ENCODE peak calls at places on chromosomes 11 and 22, in nine cellular contexts. One of them, this sample, is unnamed.

GRCh38 chr22:47197735-47198500 is 435.5 kb downstream of the TBC1D22A start:
- DNase-seq in fibroblast of the aortic adventitia: no peak
- DNase-seq in GM23338: no peak
- DNase-seq in adrenal gland: peak
- DNase-seq in fibroblast of lung: no peak
- DNase-seq in astrocyte of the spinal cord: no peak
- DNase-seq in WERI-Rb-1: no peak
- DNase-seq in NB4: no peak
- DNase-seq in IMR-90: no peak
- DNase-seq in this sample: no peak

GRCh38 chr11:81010631-81011030 is 1569.8 kb upstream of the TENM4 start:
- DNase-seq in WERI-Rb-1: no peak
- DNase-seq in astrocyte of the spinal cord: no peak
- DNase-seq in fibroblast of the aortic adventitia: no peak
- DNase-seq in fibroblast of lung: no peak
- DNase-seq in NB4: no peak
- DNase-seq in GM23338: no peak
- DNase-seq in adrenal gland: no peak
- DNase-seq in IMR-90: no peak
- DNase-seq in this sample: no peak

GRCh38 chr22:46053563-46054090 is 76.7 kb upstream of the WNT7B start:
- DNase-seq in GM23338: no peak
- DNase-seq in fibroblast of lung: peak
- DNase-seq in adrenal gland: peak
- DNase-seq in NB4: no peak
- DNase-seq in astrocyte of the spinal cord: peak
- DNase-seq in WERI-Rb-1: no peak
- DNase-seq in fibroblast of the aortic adventitia: peak
- DNase-seq in IMR-90: peak
- DNase-seq in this sample: peak

GRCh38 chr11:123239371-123240150 is 44.5 kb upstream of the CLMP start:
- DNase-seq in adrenal gland: no peak
- DNase-seq in WERI-Rb-1: no peak
- DNase-seq in fibroblast of the aortic adventitia: no peak
- DNase-seq in NB4: no peak
- DNase-seq in IMR-90: peak
- DNase-seq in fibroblast of lung: no peak
- DNase-seq in astrocyte of the spinal cord: peak
- DNase-seq in GM23338: no peak
- DNase-seq in this sample: peak

GRCh38 chr22:42313804-42314581 is 43.5 kb upstream of the TCF20 start:
- DNase-seq in GM23338: peak
- DNase-seq in IMR-90: peak
- DNase-seq in adrenal gland: peak
- DNase-seq in astrocyte of the spinal cord: peak
- DNase-seq in fibroblast of the aortic adventitia: no peak
- DNase-seq in fibroblast of lung: peak
- DNase-seq in WERI-Rb-1: peak
- DNase-seq in NB4: peak
- DNase-seq in this sample: peak

GRCh38 chr11:126431401-126432064 is 76.0 kb downstream of the ST3GAL4 start:
- DNase-seq in NB4: no peak
- DNase-seq in WERI-Rb-1: no peak
- DNase-seq in IMR-90: peak
- DNase-seq in fibroblast of the aortic adventitia: peak
- DNase-seq in fibroblast of lung: peak
- DNase-seq in GM23338: no peak
- DNase-seq in adrenal gland: peak
- DNase-seq in astrocyte of the spinal cord: peak
- DNase-seq in this sample: peak

GRCh38 chr11:108825381-108825780 is 160.5 kb downstream of the DDX10 start:
- DNase-seq in fibroblast of the aortic adventitia: no peak
- DNase-seq in IMR-90: peak
- DNase-seq in fibroblast of lung: no peak
- DNase-seq in NB4: no peak
- DNase-seq in astrocyte of the spinal cord: no peak
- DNase-seq in adrenal gland: no peak
- DNase-seq in WERI-Rb-1: no peak
- DNase-seq in GM23338: no peak
- DNase-seq in this sample: no peak

GRCh38 chr11:46003647-46004046 is 81.2 kb downstream of the LARGE2 start:
- DNase-seq in WERI-Rb-1: no peak
- DNase-seq in IMR-90: peak
- DNase-seq in adrenal gland: no peak
- DNase-seq in GM23338: peak
- DNase-seq in fibroblast of lung: peak
- DNase-seq in fibroblast of the aortic adventitia: peak
- DNase-seq in astrocyte of the spinal cord: peak
- DNase-seq in NB4: peak
- DNase-seq in this sample: no peak

GRCh38 chr11:115321602-115322289 is 182.5 kb downstream of the CADM1 start:
- DNase-seq in GM23338: no peak
- DNase-seq in NB4: no peak
- DNase-seq in fibroblast of lung: peak
- DNase-seq in fibroblast of the aortic adventitia: no peak
- DNase-seq in adrenal gland: no peak
- DNase-seq in IMR-90: peak
- DNase-seq in astrocyte of the spinal cord: peak
- DNase-seq in WERI-Rb-1: no peak
- DNase-seq in this sample: no peak

GRCh38 chr11:17354070-17354924 is 2.7 kb downstream of the NCR3LG1 start:
- DNase-seq in GM23338: peak
- DNase-seq in IMR-90: peak
- DNase-seq in astrocyte of the spinal cord: peak
- DNase-seq in fibroblast of the aortic adventitia: peak
- DNase-seq in WERI-Rb-1: peak
- DNase-seq in NB4: peak
- DNase-seq in adrenal gland: peak
- DNase-seq in fibroblast of lung: peak
- DNase-seq in this sample: peak

GRCh38 chr22:49549256-49549655 is 278.4 kb downstream of the BRD1 start:
- DNase-seq in fibroblast of the aortic adventitia: no peak
- DNase-seq in fibroblast of lung: no peak
- DNase-seq in astrocyte of the spinal cord: no peak
- DNase-seq in NB4: no peak
- DNase-seq in adrenal gland: no peak
- DNase-seq in GM23338: no peak
- DNase-seq in WERI-Rb-1: no peak
- DNase-seq in IMR-90: no peak
- DNase-seq in this sample: no peak

GRCh38 chr22:49546811-49547585 is 280.7 kb downstream of the BRD1 start:
- DNase-seq in astrocyte of the spinal cord: no peak
- DNase-seq in IMR-90: no peak
- DNase-seq in adrenal gland: no peak
- DNase-seq in fibroblast of the aortic adventitia: no peak
- DNase-seq in WERI-Rb-1: no peak
- DNase-seq in GM23338: no peak
- DNase-seq in NB4: no peak
- DNase-seq in fibroblast of lung: no peak
- DNase-seq in this sample: no peak

GRCh38 chr22:49547751-49548239 is 279.9 kb downstream of the BRD1 start:
- DNase-seq in adrenal gland: no peak
- DNase-seq in fibroblast of the aortic adventitia: no peak
- DNase-seq in WERI-Rb-1: no peak
- DNase-seq in NB4: no peak
- DNase-seq in astrocyte of the spinal cord: no peak
- DNase-seq in IMR-90: no peak
- DNase-seq in fibroblast of lung: no peak
- DNase-seq in GM23338: no peak
- DNase-seq in this sample: no peak

GRCh38 chr22:49549851-49550430 is 277.7 kb downstream of the BRD1 start:
- DNase-seq in adrenal gland: no peak
- DNase-seq in astrocyte of the spinal cord: no peak
- DNase-seq in fibroblast of the aortic adventitia: no peak
- DNase-seq in fibroblast of lung: no peak
- DNase-seq in GM23338: no peak
- DNase-seq in IMR-90: no peak
- DNase-seq in WERI-Rb-1: no peak
- DNase-seq in NB4: no peak
- DNase-seq in this sample: no peak

GRCh38 chr22:49548356-49549202 is 279.1 kb downstream of the BRD1 start:
- DNase-seq in fibroblast of the aortic adventitia: no peak
- DNase-seq in GM23338: no peak
- DNase-seq in adrenal gland: no peak
- DNase-seq in fibroblast of lung: no peak
- DNase-seq in astrocyte of the spinal cord: no peak
- DNase-seq in WERI-Rb-1: peak
- DNase-seq in IMR-90: no peak
- DNase-seq in NB4: no peak
- DNase-seq in this sample: no peak
- H3K4me3 ChIP-seq in fibroblast of the aortic adventitia: no peak
- H3K4me3 ChIP-seq in GM23338: no peak
- H3K4me3 ChIP-seq in adrenal gland: no peak
- H3K4me3 ChIP-seq in fibroblast of lung: no peak
- H3K4me3 ChIP-seq in astrocyte of the spinal cord: no peak
- H3K4me3 ChIP-seq in WERI-Rb-1: no peak
- H3K4me3 ChIP-seq in IMR-90: no peak
- H3K4me3 ChIP-seq in NB4: no peak
- H3K4me3 ChIP-seq in this sample: no peak

GRCh38 chr11:119580751-119581150 is 148.2 kb downstream of the NECTIN1 start:
- DNase-seq in WERI-Rb-1: no peak
- DNase-seq in IMR-90: no peak
- DNase-seq in adrenal gland: no peak
- DNase-seq in NB4: no peak
- DNase-seq in astrocyte of the spinal cord: no peak
- DNase-seq in GM23338: no peak
- DNase-seq in fibroblast of the aortic adventitia: no peak
- DNase-seq in fibroblast of lung: no peak
- DNase-seq in this sample: no peak

GRCh38 chr11:119584193-119585037 is 144.6 kb downstream of the NECTIN1 start:
- DNase-seq in fibroblast of lung: peak
- DNase-seq in adrenal gland: peak
- DNase-seq in NB4: peak
- DNase-seq in WERI-Rb-1: peak
- DNase-seq in astrocyte of the spinal cord: peak
- DNase-seq in fibroblast of the aortic adventitia: peak
- DNase-seq in IMR-90: peak
- DNase-seq in GM23338: peak
- DNase-seq in this sample: peak

GRCh38 chr11:119586181-119586580 is 142.8 kb downstream of the NECTIN1 start:
- DNase-seq in fibroblast of the aortic adventitia: no peak
- DNase-seq in IMR-90: no peak
- DNase-seq in astrocyte of the spinal cord: no peak
- DNase-seq in fibroblast of lung: no peak
- DNase-seq in adrenal gland: no peak
- DNase-seq in GM23338: no peak
- DNase-seq in NB4: no peak
- DNase-seq in WERI-Rb-1: no peak
- DNase-seq in this sample: no peak

GRCh38 chr11:119585038-119585666 is 143.8 kb downstream of the NECTIN1 start:
- DNase-seq in WERI-Rb-1: peak
- DNase-seq in NB4: peak
- DNase-seq in IMR-90: no peak
- DNase-seq in GM23338: peak
- DNase-seq in fibroblast of the aortic adventitia: no peak
- DNase-seq in fibroblast of lung: no peak
- DNase-seq in astrocyte of the spinal cord: peak
- DNase-seq in adrenal gland: no peak
- DNase-seq in this sample: peak

GRCh38 chr11:119583585-119583984 is 145.4 kb downstream of the NECTIN1 start:
- DNase-seq in fibroblast of lung: no peak
- DNase-seq in fibroblast of the aortic adventitia: no peak
- DNase-seq in NB4: no peak
- DNase-seq in adrenal gland: no peak
- DNase-seq in WERI-Rb-1: no peak
- DNase-seq in IMR-90: no peak
- DNase-seq in astrocyte of the spinal cord: no peak
- DNase-seq in GM23338: peak
- DNase-seq in this sample: no peak
- TF ChIP-seq CTCF in fibroblast of lung: no peak
- TF ChIP-seq CTCF in fibroblast of the aortic adventitia: peak
- TF ChIP-seq CTCF in NB4: peak
- TF ChIP-seq CTCF in adrenal gland: no peak
- TF ChIP-seq CTCF in WERI-Rb-1: peak
- TF ChIP-seq CTCF in IMR-90: no peak
- TF ChIP-seq CTCF in astrocyte of the spinal cord: peak
- TF ChIP-seq CTCF in GM23338: peak
- TF ChIP-seq CTCF in this sample: no peak

DNA sequence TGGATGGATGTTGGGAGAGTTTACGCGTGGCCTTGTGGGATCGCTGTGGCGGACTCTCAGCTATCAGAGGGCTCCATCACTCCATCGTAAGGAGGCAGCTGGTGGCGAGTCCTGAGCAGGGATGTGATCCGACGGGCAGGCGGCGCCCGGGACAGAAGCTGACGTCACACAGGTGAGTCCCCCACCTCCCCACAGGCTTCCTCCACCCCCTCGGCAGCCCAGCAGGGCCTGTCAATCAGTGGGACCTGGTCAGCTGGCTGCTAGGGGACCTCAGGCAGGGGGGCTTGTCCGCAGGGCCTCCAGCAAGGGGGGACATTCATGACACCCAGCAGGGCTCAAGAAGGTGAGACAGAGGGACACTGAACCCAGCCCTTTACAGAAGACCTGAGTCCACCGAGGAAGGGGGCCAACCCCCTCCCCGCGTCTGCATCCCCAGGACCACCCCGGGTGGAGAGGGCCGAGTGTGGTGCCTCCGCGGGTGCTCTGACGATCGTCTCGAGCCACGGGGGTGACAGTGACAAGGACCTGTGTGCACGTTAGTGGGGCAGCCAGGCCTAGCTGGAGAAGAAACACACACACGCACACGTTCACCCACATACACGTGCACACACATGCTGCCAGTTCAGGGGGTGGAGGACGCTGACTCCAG is 7.1 kb downstream of the HRAS start:
- DNase-seq in adrenal gland: no peak
- DNase-seq in IMR-90: no peak
- DNase-seq in NB4: no peak
- DNase-seq in GM23338: no peak
- DNase-seq in astrocyte of the spinal cord: no peak
- DNase-seq in fibroblast of lung: no peak
- DNase-seq in fibroblast of the aortic adventitia: no peak
- DNase-seq in WERI-Rb-1: peak
- DNase-seq in this sample: no peak
- H3K4me3 ChIP-seq in adrenal gland: no peak
- H3K4me3 ChIP-seq in IMR-90: no peak
- H3K4me3 ChIP-seq in NB4: no peak
- H3K4me3 ChIP-seq in GM23338: no peak
- H3K4me3 ChIP-seq in astrocyte of the spinal cord: no peak
- H3K4me3 ChIP-seq in fibroblast of lung: no peak
- H3K4me3 ChIP-seq in fibroblast of the aortic adventitia: no peak
- H3K4me3 ChIP-seq in WERI-Rb-1: no peak
- H3K4me3 ChIP-seq in this sample: no peak

DNA sequence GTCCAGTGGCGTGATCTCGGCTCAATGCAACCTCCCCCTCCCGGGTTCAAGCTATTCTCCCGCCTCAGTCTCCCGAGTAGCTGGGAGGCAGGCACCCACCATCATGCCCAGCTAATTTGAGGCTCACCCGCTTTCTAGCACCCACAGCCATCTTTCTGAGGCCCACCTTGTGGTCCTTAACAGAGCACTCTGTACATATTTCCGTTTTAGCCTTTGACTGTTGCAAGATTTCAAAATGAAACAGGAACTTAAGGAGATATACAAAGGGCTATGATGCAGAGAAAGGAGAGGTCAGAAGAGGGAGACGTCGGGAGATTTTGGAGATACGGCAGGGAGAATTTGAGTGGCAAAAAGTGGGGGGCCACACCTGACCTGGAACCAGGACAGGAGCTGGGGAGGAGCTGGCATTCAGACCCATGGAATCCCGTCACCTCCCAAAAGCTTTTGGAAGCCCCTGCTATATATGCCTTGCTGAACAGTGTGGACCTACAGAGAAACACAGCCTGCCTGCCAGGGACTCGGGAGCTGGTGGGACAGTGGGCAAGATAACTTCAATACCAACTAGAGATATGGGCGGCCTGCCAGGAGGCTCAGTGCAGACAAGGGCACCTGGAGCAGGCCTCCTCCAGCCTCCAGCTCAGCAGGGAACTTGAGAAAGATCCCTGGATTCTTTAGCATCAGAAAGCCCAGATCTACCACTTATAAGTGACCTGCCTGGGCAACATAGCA is 8.0 kb upstream of the CLCF1 start:
- DNase-seq in fibroblast of the aortic adventitia: no peak
- DNase-seq in NB4: peak
- DNase-seq in WERI-Rb-1: no peak
- DNase-seq in astrocyte of the spinal cord: no peak
- DNase-seq in GM23338: no peak
- DNase-seq in fibroblast of lung: no peak
- DNase-seq in adrenal gland: no peak
- DNase-seq in IMR-90: no peak
- DNase-seq in this sample: peak
- TF ChIP-seq CTCF in fibroblast of the aortic adventitia: no peak
- TF ChIP-seq CTCF in NB4: no peak
- TF ChIP-seq CTCF in WERI-Rb-1: no peak
- TF ChIP-seq CTCF in astrocyte of the spinal cord: no peak
- TF ChIP-seq CTCF in GM23338: no peak
- TF ChIP-seq CTCF in fibroblast of lung: no peak
- TF ChIP-seq CTCF in adrenal gland: no peak
- TF ChIP-seq CTCF in IMR-90: no peak
- TF ChIP-seq CTCF in this sample: no peak